ENCODE peak calls at places on chromosomes 6 and 20, in four cellular contexts. C is K562, A is SK-N-SH, H is HepG2. Y is an unnamed sample.

GRCh38 chr6:23410439-23410838 is 715.6 kb upstream of the NRSN1 start:
- DNase-seq in C (no peak), A (no peak), H (no peak), Y (no peak)

GRCh38 chr6:148868314-148868713 is 121.5 kb downstream of the UST start:
- DNase-seq in C (no peak), A (no peak), H (no peak), Y (no peak)

GRCh38 chr20:49276201-49276894 is 1.5 kb downstream of the ZNFX1 start:
- DNase-seq in C (no peak), A (no peak), H (no peak), Y (no peak)

GRCh38 chr20:35806075-35806474 is 34.3 kb downstream of the PHF20 start:
- DNase-seq in C (no peak), A (no peak), H (no peak), Y (no peak)

GRCh38 chr6:98041072-98041471 is 758.1 kb upstream of the MMS22L start:
- DNase-seq in C (no peak), A (no peak), H (no peak), Y (no peak)

GRCh38 chr6:130282234-130282995 is 59.7 kb upstream of the SAMD3 start:
- DNase-seq in C (no peak), A (peak; percentile 1), H (peak; percentile 9), Y (peak; percentile 10)

GRCh38 chr6:107653861-107654394 is 164.0 kb downstream of the SOBP start:
- DNase-seq in C (no peak), A (no peak), H (no peak), Y (no peak)

GRCh38 chr6:39421383-39422225 is 99.1 kb upstream of the KCNK16 start:
- DNase-seq in C (no peak), A (no peak), H (no peak), Y (no peak)

GRCh38 chr6:169263836-169264608 is 10.4 kb upstream of the THBS2 start:
- DNase-seq in C (no peak), A (peak; percentile 78), H (no peak), Y (no peak)

GRCh38 chr6:24536466-24536865 is 41.7 kb downstream of the ALDH5A1 start:
- DNase-seq in C (no peak), A (no peak), H (no peak), Y (no peak)

GRCh38 chr6:2651966-2652365 is 98.8 kb downstream of the MYLK4 start:
- DNase-seq in C (no peak), A (no peak), H (no peak), Y (no peak)

GRCh38 chr6:139927236-139927635 is 552.8 kb upstream of the CITED2 start:
- DNase-seq in C (peak; percentile 22), A (no peak), H (no peak), Y (no peak)

GRCh38 chr20:40666336-40666735 is 22.7 kb downstream of the MAFB start:
- DNase-seq in C (no peak), A (no peak), H (no peak), Y (no peak)

GRCh38 chr6:111776236-111777189 is 96.7 kb downstream of the FYN start:
- DNase-seq in C (no peak), A (no peak), H (no peak), Y (no peak)

GRCh38 chr6:113901482-113901881 is 44.3 kb downstream of the MARCKS start:
- DNase-seq in C (no peak), A (no peak), H (no peak), Y (no peak)

GRCh38 chr20:50487397-50487796 is 22.8 kb upstream of the PTPN1 start:
- DNase-seq in C (no peak), A (no peak), H (no peak), Y (no peak)

GRCh38 chr6:137692806-137693205 is 174.3 kb upstream of the TNFAIP3 start:
- DNase-seq in C (no peak), A (no peak), H (no peak), Y (no peak)

GRCh38 chr6:126039284-126039683 is 52.9 kb downstream of the TRMT11 start:
- DNase-seq in C (no peak), A (no peak), H (no peak), Y (no peak)

GRCh38 chr20:4152696-4153235 is 137.4 kb upstream of the RNF24 start:
- DNase-seq in C (no peak), A (no peak), H (no peak), Y (no peak)

GRCh38 chr6:89310929-89311328 is 4.2 kb downstream of the GABRR2 start:
- DNase-seq in C (no peak), A (no peak), H (no peak), Y (no peak)

GRCh38 chr20:50562262-50562701 is 52.1 kb downstream of the PTPN1 start:
- DNase-seq in C (no peak), A (no peak), H (no peak), Y (no peak)

GRCh38 chr6:75711173-75711572 is 37.9 kb upstream of the MYO6 start:
- DNase-seq in C (no peak), A (no peak), H (no peak), Y (no peak)

GRCh38 chr6:170024940-170025339 is 265.9 kb downstream of the DLL1 start:
- DNase-seq in C (no peak), A (peak; percentile 88), H (no peak), Y (no peak)

GRCh38 chr6:1297746-1298145 is 14.2 kb upstream of the FOXQ1 start:
- DNase-seq in C (no peak), A (no peak), H (no peak), Y (no peak)
- TF ChIP-seq ELF1 in C (no peak), A (no peak), H (no peak), Y (no peak)

DNA sequence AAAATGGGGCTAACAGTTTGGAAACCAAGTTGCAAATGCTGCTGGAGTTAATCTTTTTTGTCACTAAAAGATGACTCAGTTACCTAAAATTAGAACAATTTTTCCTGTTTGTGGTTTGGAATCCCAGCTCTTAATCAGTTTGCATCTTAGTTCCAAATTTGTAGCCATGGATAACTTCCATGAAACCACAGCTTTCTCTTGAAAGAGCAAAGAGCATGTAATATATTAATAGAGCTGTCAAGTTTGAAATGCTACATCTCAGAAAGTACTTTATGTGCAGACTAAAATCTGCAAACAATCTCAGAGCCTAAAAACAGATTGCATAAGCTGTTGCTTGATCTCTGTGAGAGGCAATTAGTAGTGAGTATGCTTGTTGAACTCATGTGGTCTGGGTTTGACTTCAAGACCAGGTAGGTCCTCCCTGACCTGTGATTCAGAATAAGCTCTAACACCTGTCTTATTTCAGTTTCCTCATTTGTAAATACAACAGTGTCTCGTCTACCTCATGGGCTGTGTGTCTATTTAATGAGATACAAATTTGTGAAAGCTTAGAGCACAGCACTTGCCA is 23.5 kb downstream of the DHX35 start:
- DNase-seq in C (no peak), A (no peak), H (peak; percentile 73), Y (no peak)
- TF ChIP-seq POLR2AphosphoS5 in C (no peak), A (peak; percentile 78), H (no peak), Y (no peak)

GRCh38 chr6:78253618-78254017 is 600.8 kb downstream of the MEI4 start:
- DNase-seq in C (no peak), A (no peak), H (no peak), Y (no peak)
- H3K4me1 ChIP-seq in C (no peaks in the 10 kb centered on the region), A (no peaks in the 10 kb centered on the region), H (no peaks in the 10 kb centered on the region), Y (no peaks in the 10 kb centered on the region)

DNA sequence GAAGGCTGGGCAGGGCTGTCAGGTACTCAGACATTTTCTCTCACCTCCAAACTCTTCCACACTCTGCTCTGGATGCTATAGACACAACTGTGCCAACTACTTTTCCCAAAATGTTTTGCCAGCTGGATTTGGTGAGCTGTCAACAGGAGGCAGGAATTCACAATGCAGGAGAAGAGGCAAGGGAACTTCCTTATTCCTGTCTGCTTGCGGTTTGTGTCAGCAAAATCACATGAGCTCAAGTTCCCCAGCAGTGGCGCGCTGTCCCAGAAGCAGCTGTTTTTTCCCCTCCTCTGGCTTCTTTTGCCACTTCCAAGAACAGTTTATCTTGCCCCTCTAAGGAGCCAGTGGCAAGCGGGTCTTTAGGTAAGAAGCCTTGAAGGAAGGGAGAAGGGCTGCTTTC is 608.2 kb downstream of the PRKN start:
- DNase-seq in C (no peak), A (no peak), H (no peak), Y (no peak)
- TF ChIP-seq ELF1 in C (no peak), A (no peak), H (no peak), Y (no peak)

DNA sequence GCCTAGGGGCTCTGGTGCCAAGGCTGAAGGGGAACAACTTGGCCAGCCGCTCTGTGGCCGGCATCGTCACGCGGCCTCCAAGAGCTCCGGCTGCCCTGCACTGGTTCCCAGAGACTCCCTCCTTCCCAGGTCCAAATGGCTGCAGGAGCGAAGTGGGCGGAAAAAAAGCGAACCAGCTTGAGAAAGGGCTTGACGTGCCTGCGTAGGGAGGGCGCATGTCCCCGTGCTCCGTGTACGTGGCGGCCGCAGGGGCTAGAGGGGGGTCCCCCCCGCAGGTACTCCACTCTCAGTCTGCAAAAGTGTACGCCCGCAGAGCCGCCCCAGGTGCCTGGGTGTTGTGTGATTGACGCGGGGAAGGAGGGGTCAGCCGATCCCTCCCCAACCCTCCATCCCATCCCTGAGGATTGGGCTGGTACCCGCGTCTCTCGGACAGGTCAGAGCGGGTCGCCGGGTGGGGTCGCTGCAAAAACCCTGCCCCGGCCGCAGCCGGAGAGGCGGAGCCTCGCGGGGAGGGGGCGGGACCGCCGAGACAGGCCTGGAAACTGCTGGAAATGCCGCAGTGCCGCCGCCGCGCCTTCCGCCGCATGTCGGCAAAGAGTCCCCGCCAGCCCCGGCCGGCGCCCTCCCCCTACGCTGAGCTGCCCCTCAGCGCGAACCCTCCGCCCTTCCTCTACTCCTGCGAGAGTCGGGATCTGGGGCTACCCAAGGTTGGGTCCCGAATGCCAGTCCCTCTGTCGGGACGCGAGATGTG is 814 bp upstream of the HSP90AB1 start:
- DNase-seq in C (peak; percentile 92), A (peak; percentile 93), H (peak; percentile 93), Y (peak; percentile 89)
- TF ChIP-seq POLR2AphosphoS5 in C (no peak), A (no peak), H (peak; percentile 70), Y (peak; percentile 60)

Y was measured in HCT116.